ENCODE peak calls at places on chromosome 22, in four cellular contexts. J, X, K and A are unnamed samples.

GRCh38 chr22:39315389-39315788 is 4.0 kb downstream of the RPL3 start:
- DNase-seq in X (no peak), J (no peak), K (no peak), A (no peak)

GRCh38 chr22:22769434-22770279 is 118.0 kb upstream of the IGLL5 start:
- DNase-seq in X (no peak), J (no peak), K (no peak), A (no peak)

GRCh38 chr22:35400335-35400680 is 368 bp downstream of the MCM5 start:
- DNase-seq in X (no peak), J (no peak), K (no peak), A (peak)

GRCh38 chr22:42946551-42947198 is 68.3 kb downstream of the PACSIN2 start:
- DNase-seq in X (no peak), J (no peak), K (no peak), A (no peak)

GRCh38 chr22:21102659-21103267 is 57.0 kb downstream of the LRRC74B start:
- DNase-seq in K (peak), X (peak), J (no peak), A (peak)

GRCh38 chr22:49136041-49136815 is 691.4 kb downstream of the BRD1 start:
- DNase-seq in X (no peak), K (no peak), J (no peak), A (no peak)

GRCh38 chr22:23122216-23122957 is 19.4 kb downstream of the RSPH14 start:
- DNase-seq in K (no peak), X (no peak), J (no peak), A (no peak)

GRCh38 chr22:34946339-34946985 is 119.5 kb upstream of the ISX start:
- DNase-seq in J (peak), K (no peak), X (no peak), A (no peak)

GRCh38 chr22:42419328-42419881 is 12.8 kb downstream of the NFAM1 start:
- DNase-seq in X (no peak), J (peak), K (no peak), A (no peak)

GRCh38 chr22:44428941-44429615 is 69.0 kb downstream of the RTL6 start:
- DNase-seq in K (no peak), X (no peak), J (no peak), A (no peak)

GRCh38 chr22:39592104-39593060 is 21.8 kb downstream of the CACNA1I start:
- DNase-seq in X (no peak), K (no peak), J (no peak), A (no peak)

GRCh38 chr22:41092023-41092817 is at the start of gene EP300:
- DNase-seq in K (no peak), X (peak), J (no peak), A (peak)

DNA sequence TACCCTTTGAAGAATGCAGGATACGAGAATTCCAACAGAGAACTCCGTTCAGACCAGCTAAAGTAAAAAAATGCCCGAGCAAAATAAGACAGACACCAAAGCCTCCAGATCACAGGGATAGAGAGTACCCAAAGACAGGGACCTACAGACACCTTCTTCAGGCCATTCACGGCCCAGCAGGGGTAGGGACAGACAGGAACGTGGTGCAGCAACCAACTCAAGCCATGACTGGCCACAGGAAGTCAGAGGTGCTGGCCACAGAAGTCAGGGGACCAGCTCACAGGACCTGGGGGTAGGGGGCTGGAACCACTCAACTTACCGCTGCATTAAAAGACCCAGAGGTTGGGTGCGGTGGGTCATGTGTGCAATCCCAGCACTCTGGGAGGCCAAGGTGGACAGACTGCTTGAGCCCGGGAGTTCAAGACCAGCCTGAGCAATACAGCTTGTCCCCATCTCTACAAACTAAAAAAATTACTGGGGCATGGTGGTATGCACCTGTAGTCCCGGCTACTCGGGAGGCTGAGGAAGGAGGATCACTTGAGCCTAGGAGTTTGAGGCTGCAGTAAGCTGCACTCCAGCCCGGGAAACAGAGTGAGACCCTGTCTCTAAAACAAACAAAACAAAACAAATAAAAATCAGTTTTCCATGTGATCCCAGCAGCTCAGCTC is 39.9 kb upstream of the COMT start:
- DNase-seq in J (no peak), X (no peak), K (no peak), A (no peak)
- TF ChIP-seq CBX5 in J (no peak), X (no peak), K (no peak), A (no peak)

DNA sequence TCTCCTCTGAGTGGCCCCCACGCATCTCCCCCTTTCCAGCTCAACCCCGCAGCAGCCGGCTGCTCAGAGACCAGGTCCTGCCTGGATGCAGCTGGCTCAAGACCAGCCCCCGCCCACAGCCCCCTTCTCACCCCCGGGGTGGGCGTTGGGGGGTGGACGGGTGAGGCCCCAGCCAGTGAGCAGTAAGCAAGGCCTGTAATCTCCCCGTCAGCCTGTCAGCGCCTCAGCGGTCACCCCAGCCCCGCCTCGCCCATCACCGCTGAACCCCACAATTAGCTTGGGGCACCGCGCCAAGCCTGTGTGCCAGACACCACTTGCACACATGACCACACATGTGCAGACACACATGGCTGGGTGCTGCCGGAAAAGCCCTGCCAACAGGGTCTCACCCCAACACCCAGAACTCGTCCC is 5.9 kb downstream of the PLXNB2 start:
- DNase-seq in J (no peak), X (no peak), K (no peak), A (no peak)
- TF ChIP-seq CBX5 in J (no peak), X (no peak), K (no peak), A (no peak)

GRCh38 chr22:27242474-27242873 is 559.1 kb downstream of the MN1 start:
- DNase-seq in X (no peak), K (no peak), J (no peak), A (no peak)

GRCh38 chr22:27242917-27243589 is 558.5 kb downstream of the MN1 start:
- DNase-seq in X (no peak), K (no peak), J (no peak), A (no peak)

GRCh38 chr22:27240298-27240885 is 561.2 kb downstream of the MN1 start:
- DNase-seq in K (no peak), J (no peak), X (no peak), A (no peak)

GRCh38 chr22:27242111-27242436 is 559.5 kb downstream of the MN1 start:
- DNase-seq in K (no peak), X (no peak), J (no peak), A (no peak)

GRCh38 chr22:27241430-27242110 is 560.0 kb downstream of the MN1 start:
- DNase-seq in X (no peak), K (no peak), J (no peak), A (no peak)
- TF ChIP-seq CBX5 in X (no peak), K (no peak), J (no peak), A (no peak)

GRCh38 chr22:46001426-46002106 is 24.6 kb upstream of the WNT7B start:
- DNase-seq in K (no peak), J (no peak), X (no peak), A (no peak)
- TF ChIP-seq CBX5 in K (no peak), J (no peak), X (no peak), A (no peak)